ENCODE peak calls at places on chromosomes 1 and 21, in four cellular contexts. One of them, this sample, is unnamed.

GRCh38 chr1:32404956-32405355 is 10.7 kb upstream of the BSDC1 start:
- DNase-seq in activated T-cell treated with anti-CD3 and anti-CD28 coated beads for 48 hours: no peak
- DNase-seq in endothelial cell: no peak
- DNase-seq in PC-9: no peak
- DNase-seq in this sample: no peak

GRCh38 chr1:153485880-153486279 is 25.4 kb upstream of the S100A7 start:
- DNase-seq in activated T-cell treated with anti-CD3 and anti-CD28 coated beads for 48 hours: no peak
- DNase-seq in endothelial cell: no peak
- DNase-seq in PC-9: no peak
- DNase-seq in this sample: no peak

GRCh38 chr1:110525250-110525597 is 6.2 kb upstream of the KCNA10 start:
- DNase-seq in activated T-cell treated with anti-CD3 and anti-CD28 coated beads for 48 hours: no peak
- DNase-seq in endothelial cell: no peak
- DNase-seq in PC-9: no peak
- DNase-seq in this sample: no peak

GRCh38 chr1:98903261-98903660 is 101.4 kb downstream of the PLPPR5 start:
- DNase-seq in activated T-cell treated with anti-CD3 and anti-CD28 coated beads for 48 hours: no peak
- DNase-seq in endothelial cell: no peak
- DNase-seq in PC-9: peak
- DNase-seq in this sample: no peak

GRCh38 chr1:212218911-212219310 is 66.3 kb upstream of the PPP2R5A start:
- DNase-seq in activated T-cell treated with anti-CD3 and anti-CD28 coated beads for 48 hours: no peak
- DNase-seq in endothelial cell: no peak
- DNase-seq in PC-9: no peak
- DNase-seq in this sample: no peak

GRCh38 chr1:172380441-172381244 is 39.8 kb upstream of the C1orf105 start:
- DNase-seq in activated T-cell treated with anti-CD3 and anti-CD28 coated beads for 48 hours: no peak
- DNase-seq in endothelial cell: no peak
- DNase-seq in PC-9: no peak
- DNase-seq in this sample: no peak

GRCh38 chr1:244212792-244213475 is 161.9 kb downstream of the ZBTB18 start:
- DNase-seq in activated T-cell treated with anti-CD3 and anti-CD28 coated beads for 48 hours: no peak
- DNase-seq in endothelial cell: no peak
- DNase-seq in PC-9: no peak
- DNase-seq in this sample: no peak

GRCh38 chr1:179831225-179831624 is 46.4 kb downstream of the TOR1AIP2 start:
- DNase-seq in activated T-cell treated with anti-CD3 and anti-CD28 coated beads for 48 hours: no peak
- DNase-seq in endothelial cell: no peak
- DNase-seq in PC-9: no peak
- DNase-seq in this sample: no peak

GRCh38 chr1:84782881-84783280 is 92.6 kb upstream of the SSX2IP start:
- DNase-seq in activated T-cell treated with anti-CD3 and anti-CD28 coated beads for 48 hours: no peak
- DNase-seq in endothelial cell: no peak
- DNase-seq in PC-9: no peak
- DNase-seq in this sample: no peak

GRCh38 chr21:38261851-38262250 is 5.1 kb downstream of the KCNJ15 start:
- DNase-seq in activated T-cell treated with anti-CD3 and anti-CD28 coated beads for 48 hours: no peak
- DNase-seq in endothelial cell: no peak
- DNase-seq in PC-9: no peak
- DNase-seq in this sample: no peak

GRCh38 chr1:3598522-3599285 is 12.6 kb downstream of the MEGF6 start:
- DNase-seq in activated T-cell treated with anti-CD3 and anti-CD28 coated beads for 48 hours: no peak
- DNase-seq in endothelial cell: no peak
- DNase-seq in PC-9: no peak
- DNase-seq in this sample: no peak

GRCh38 chr1:8203056-8203455 is 114.9 kb upstream of the SLC45A1 start:
- DNase-seq in activated T-cell treated with anti-CD3 and anti-CD28 coated beads for 48 hours: no peak
- DNase-seq in endothelial cell: no peak
- DNase-seq in PC-9: no peak
- DNase-seq in this sample: no peak

GRCh38 chr1:57770772-57771171 is 346.9 kb upstream of the DAB1 start:
- DNase-seq in activated T-cell treated with anti-CD3 and anti-CD28 coated beads for 48 hours: no peak
- DNase-seq in endothelial cell: no peak
- DNase-seq in PC-9: no peak
- DNase-seq in this sample: no peak

GRCh38 chr1:241641748-241642592 is 1.8 kb upstream of the CHML start:
- DNase-seq in activated T-cell treated with anti-CD3 and anti-CD28 coated beads for 48 hours: no peak
- DNase-seq in endothelial cell: no peak
- DNase-seq in PC-9: peak
- DNase-seq in this sample: no peak

GRCh38 chr1:77678628-77679610 is 3.5 kb downstream of the ZZZ3 start:
- DNase-seq in activated T-cell treated with anti-CD3 and anti-CD28 coated beads for 48 hours: no peak
- DNase-seq in endothelial cell: no peak
- DNase-seq in PC-9: no peak
- DNase-seq in this sample: no peak

This sample was measured in iPS DF 19.7.